ENCODE peak calls at places on chromosomes 16 and 17, in seven cellular contexts. Z is lung, I is fibroblast of lung, Q is cardiac muscle cell, H is prostate gland, K is tibial nerve, U is left lung. B is an unnamed sample. For H3K36me3, the result is how much of the 10 kb centered on the place peaks cover.

GRCh38 chr17:65222216-65222738 is 85.1 kb downstream of the RGS9 start:
- DNase-seq in K (no peak), H (no peak), Q (no peak), Z (no peak), I (peak), U (no peak), B (no peak)

GRCh38 chr17:74309902-74310301 is 16.1 kb upstream of the KIF19 start:
- DNase-seq in Z (no peak), Q (no peak), K (no peak), H (no peak), I (no peak), U (no peak), B (no peak)

GRCh38 chr17:58308173-58308984 is 20.2 kb downstream of the TSPOAP1 start:
- DNase-seq in U (no peak), H (no peak), K (no peak), Q (peak), Z (peak), I (no peak), B (peak)

GRCh38 chr17:71764507-71764906 is 356.3 kb upstream of the SOX9 start:
- DNase-seq in H (no peak), U (no peak), Q (peak), K (no peak), Z (no peak), I (peak), B (no peak)

GRCh38 chr16:62041401-62041800 is 5.2 kb upstream of the CDH8 start:
- DNase-seq in U (no peak), K (no peak), Z (no peak), Q (peak), I (peak), H (no peak), B (no peak)

GRCh38 chr17:35257080-35257701 is 14.3 kb downstream of the SLFN5 start:
- DNase-seq in H (peak), K (no peak), Q (peak), I (peak), Z (peak), U (no peak), B (no peak)

GRCh38 chr16:89700649-89701424 is 668 bp downstream of the SPATA2L start:
- DNase-seq in U (peak), K (no peak), Z (no peak), H (peak), I (peak), Q (peak), B (peak)

GRCh38 chr16:53014287-53014686 is 38.4 kb downstream of the CHD9NB start:
- DNase-seq in K (no peak), Z (no peak), U (no peak), H (no peak), Q (no peak), I (no peak), B (no peak)

GRCh38 chr17:57442914-57443571 is 186.7 kb downstream of the MSI2 start:
- DNase-seq in K (no peak), Q (peak), H (peak), I (peak), Z (no peak), U (no peak), B (no peak)

GRCh38 chr17:56262854-56263253 is 109.6 kb downstream of the ANKFN1 start:
- DNase-seq in I (peak), Z (peak), H (peak), U (peak), K (no peak), Q (no peak), B (no peak)

GRCh38 chr16:82432261-82432660 is 194.5 kb upstream of the CDH13 start:
- DNase-seq in Q (no peak), H (no peak), I (peak), K (no peak), U (no peak), Z (no peak), B (no peak)

GRCh38 chr16:86874141-86874540 is 295.8 kb downstream of the FOXL1 start:
- DNase-seq in U (no peak), H (no peak), Z (no peak), I (no peak), K (no peak), Q (peak), B (peak)

GRCh38 chr17:27396941-27397340 is 59.3 kb upstream of the KSR1 start:
- DNase-seq in U (no peak), Z (no peak), K (no peak), H (no peak), Q (peak), I (peak), B (no peak)

GRCh38 chr17:61323696-61324539 is 75.7 kb upstream of the TBX2 start:
- DNase-seq in K (no peak), Z (no peak), H (no peak), I (no peak), U (no peak), Q (no peak), B (no peak)

GRCh38 chr17:45791935-45792334 is 7.8 kb downstream of the CRHR1 start:
- DNase-seq in Z (peak), I (no peak), U (no peak), Q (no peak), H (peak), K (no peak), B (no peak)

GRCh38 chr17:45789874-45790273 is 5.8 kb downstream of the CRHR1 start:
- DNase-seq in I (no peak), Q (no peak), K (no peak), Z (no peak), H (no peak), U (no peak), B (no peak)

GRCh38 chr17:45792437-45792836 is 8.3 kb downstream of the CRHR1 start:
- DNase-seq in Z (no peak), H (no peak), K (no peak), U (no peak), Q (no peak), I (no peak), B (no peak)

GRCh38 chr17:45791041-45791582 is 7.0 kb downstream of the CRHR1 start:
- DNase-seq in Z (no peak), I (no peak), U (no peak), Q (no peak), K (no peak), H (no peak), B (no peak)

DNA sequence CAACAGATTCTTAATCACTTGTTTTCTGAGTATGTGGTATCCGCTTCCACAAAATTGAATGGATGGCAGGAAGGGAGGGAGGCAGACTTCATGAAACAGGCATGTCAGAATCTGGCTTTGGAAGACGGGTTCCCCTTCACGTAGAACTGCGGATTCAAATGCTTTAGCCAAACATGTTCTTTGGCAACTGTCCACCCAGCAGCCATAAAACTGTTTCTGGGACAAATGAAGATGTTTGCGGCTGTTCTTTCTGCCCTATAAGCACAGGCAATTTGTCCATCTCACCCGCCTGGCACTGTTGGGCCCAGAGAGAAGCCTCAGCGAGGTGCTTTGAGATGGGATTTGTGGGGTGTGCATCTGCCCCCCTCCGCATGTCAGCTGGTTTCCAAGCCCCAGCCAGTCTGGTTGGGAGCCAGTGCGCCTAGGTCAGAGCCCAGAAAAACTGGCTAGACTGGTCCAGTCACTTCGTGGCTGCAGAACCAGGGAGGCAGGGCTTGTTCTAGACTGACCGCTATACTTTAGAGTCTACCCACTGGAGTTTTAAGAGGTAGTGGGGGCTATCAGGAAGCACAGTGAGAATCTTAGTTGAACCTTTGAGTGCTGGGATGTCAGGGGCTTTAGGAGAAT is 6.3 kb downstream of the CRHR1 start:
- DNase-seq in Z (no peak), K (no peak), Q (peak), U (no peak), I (no peak), H (peak), B (no peak)
- H3K36me3 ChIP-seq in Z (under half), K (under half), Q (under half), U (under half), I (under half), H (under half), B (under half)

GRCh38 chr16:85583491-85584181 is 29.5 kb upstream of the GSE1 start:
- DNase-seq in K (no peak), Z (no peak), U (no peak), I (peak), H (no peak), Q (peak), B (no peak)
- H3K36me3 ChIP-seq in K (under half), Z (under half), U (under half), I (under half), H (under half), Q (under half), B (under half)

GRCh38 chr17:1003972-1004768 is 7.2 kb downstream of the TIMM22 start:
- DNase-seq in I (no peak), K (no peak), Z (no peak), Q (no peak), H (no peak), U (no peak), B (peak)
- H3K36me3 ChIP-seq in I (under half), K (half or more), Z (under half), Q (under half), H (under half), U (under half), B (half or more)

GRCh38 chr16:56363781-56364565 is 61.4 kb downstream of the AMFR start:
- DNase-seq in I (no peak), H (no peak), U (no peak), Z (no peak), K (no peak), Q (no peak), B (no peak)
- H3K36me3 ChIP-seq in I (under half), H (under half), U (under half), Z (under half), K (half or more), Q (under half), B (under half)

B was measured in RWPE2.